ENCODE peak calls at places on chromosomes 13 and 19, in five cellular contexts. One of them, this sample, is unnamed.

GRCh38 chr19:10143700-10144099 is 24.0 kb upstream of the EIF3G start:
- DNase-seq in breast epithelium: no peak
- DNase-seq in bronchial epithelial cell: no peak
- DNase-seq in IMR-90: no peak
- DNase-seq in fibroblast of mammary gland: no peak
- DNase-seq in this sample: no peak

GRCh38 chr13:50626031-50626643 is 217.4 kb downstream of the DLEU7 start:
- DNase-seq in breast epithelium: no peak
- DNase-seq in bronchial epithelial cell: peak
- DNase-seq in IMR-90: no peak
- DNase-seq in fibroblast of mammary gland: peak
- DNase-seq in this sample: peak

GRCh38 chr13:40624338-40624737 is 42.1 kb downstream of the FOXO1 start:
- DNase-seq in breast epithelium: no peak
- DNase-seq in bronchial epithelial cell: peak
- DNase-seq in IMR-90: no peak
- DNase-seq in fibroblast of mammary gland: peak
- DNase-seq in this sample: peak

GRCh38 chr13:47039106-47039505 is 142.3 kb upstream of the HTR2A start:
- DNase-seq in breast epithelium: no peak
- DNase-seq in bronchial epithelial cell: peak
- DNase-seq in IMR-90: peak
- DNase-seq in fibroblast of mammary gland: peak
- DNase-seq in this sample: peak

GRCh38 chr19:22945560-22945959 is 57.4 kb downstream of the ZNF728 start:
- DNase-seq in breast epithelium: no peak
- DNase-seq in bronchial epithelial cell: no peak
- DNase-seq in IMR-90: peak
- DNase-seq in fibroblast of mammary gland: peak
- DNase-seq in this sample: peak

GRCh38 chr13:63024458-63024857 is 1608.8 kb upstream of the PCDH20 start:
- DNase-seq in breast epithelium: no peak
- DNase-seq in bronchial epithelial cell: no peak
- DNase-seq in IMR-90: peak
- DNase-seq in fibroblast of mammary gland: no peak
- DNase-seq in this sample: no peak

GRCh38 chr13:110265682-110266430 is 41.1 kb downstream of the COL4A1 start:
- DNase-seq in breast epithelium: peak
- DNase-seq in bronchial epithelial cell: no peak
- DNase-seq in IMR-90: no peak
- DNase-seq in fibroblast of mammary gland: no peak
- DNase-seq in this sample: no peak

GRCh38 chr13:27956576-27957300 is 12.4 kb downstream of the CDX2 start:
- DNase-seq in breast epithelium: no peak
- DNase-seq in bronchial epithelial cell: no peak
- DNase-seq in IMR-90: no peak
- DNase-seq in fibroblast of mammary gland: no peak
- DNase-seq in this sample: no peak

GRCh38 chr13:80047406-80047805 is 293.5 kb downstream of the SPRY2 start:
- DNase-seq in breast epithelium: no peak
- DNase-seq in bronchial epithelial cell: peak
- DNase-seq in IMR-90: peak
- DNase-seq in fibroblast of mammary gland: peak
- DNase-seq in this sample: peak

GRCh38 chr19:13681509-13681908 is 82.8 kb upstream of the MRI1 start:
- DNase-seq in breast epithelium: no peak
- DNase-seq in bronchial epithelial cell: no peak
- DNase-seq in IMR-90: no peak
- DNase-seq in fibroblast of mammary gland: peak
- DNase-seq in this sample: peak

GRCh38 chr19:17718467-17718987 is 753 bp upstream of the MAP1S start:
- DNase-seq in breast epithelium: no peak
- DNase-seq in bronchial epithelial cell: peak
- DNase-seq in IMR-90: no peak
- DNase-seq in fibroblast of mammary gland: no peak
- DNase-seq in this sample: no peak
- H3K4me3 ChIP-seq in breast epithelium: no peak
- H3K4me3 ChIP-seq in bronchial epithelial cell: no peak
- H3K4me3 ChIP-seq in IMR-90: no peak
- H3K4me3 ChIP-seq in fibroblast of mammary gland: no peak
- H3K4me3 ChIP-seq in this sample: no peak

DNA sequence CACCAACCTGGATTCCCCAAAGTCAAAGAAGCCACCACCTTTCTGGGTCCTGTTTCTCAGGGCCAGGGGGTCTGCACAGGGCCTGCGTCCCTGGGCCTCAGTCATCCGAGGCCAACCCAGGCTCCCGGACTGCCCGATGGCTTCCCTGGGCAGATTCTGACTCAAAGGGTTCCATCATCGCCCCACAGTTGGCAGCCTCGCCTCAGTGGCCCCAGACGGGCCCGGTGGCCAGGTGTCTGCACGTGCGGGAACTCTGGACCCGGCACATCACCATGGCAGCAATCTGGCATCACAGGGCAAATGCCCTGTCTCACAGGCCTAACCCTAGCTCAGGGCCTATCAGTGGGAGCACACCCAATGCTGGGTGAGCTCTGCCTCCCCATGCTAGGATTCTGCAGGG is 2.9 kb downstream of the IGFL1 start:
- DNase-seq in breast epithelium: no peak
- DNase-seq in bronchial epithelial cell: no peak
- DNase-seq in IMR-90: no peak
- DNase-seq in fibroblast of mammary gland: no peak
- DNase-seq in this sample: no peak
- TF ChIP-seq CTCF in breast epithelium: no peak
- TF ChIP-seq CTCF in bronchial epithelial cell: no peak
- TF ChIP-seq CTCF in IMR-90: no peak
- TF ChIP-seq CTCF in fibroblast of mammary gland: no peak
- TF ChIP-seq CTCF in this sample: no peak

GRCh38 chr13:97437729-97438128 is 3.8 kb downstream of the RAP2A start:
- DNase-seq in breast epithelium: no peak
- DNase-seq in bronchial epithelial cell: no peak
- DNase-seq in IMR-90: no peak
- DNase-seq in fibroblast of mammary gland: no peak
- DNase-seq in this sample: no peak

GRCh38 chr13:97440598-97440997 is 6.6 kb downstream of the RAP2A start:
- DNase-seq in breast epithelium: no peak
- DNase-seq in bronchial epithelial cell: peak
- DNase-seq in IMR-90: peak
- DNase-seq in fibroblast of mammary gland: peak
- DNase-seq in this sample: peak

GRCh38 chr13:97436845-97437244 is 2.9 kb downstream of the RAP2A start:
- DNase-seq in breast epithelium: no peak
- DNase-seq in bronchial epithelial cell: no peak
- DNase-seq in IMR-90: no peak
- DNase-seq in fibroblast of mammary gland: no peak
- DNase-seq in this sample: no peak

GRCh38 chr13:97441414-97441813 is 7.4 kb downstream of the RAP2A start:
- DNase-seq in breast epithelium: no peak
- DNase-seq in bronchial epithelial cell: no peak
- DNase-seq in IMR-90: no peak
- DNase-seq in fibroblast of mammary gland: no peak
- DNase-seq in this sample: no peak

GRCh38 chr13:97439196-97439595 is 5.2 kb downstream of the RAP2A start:
- DNase-seq in breast epithelium: no peak
- DNase-seq in bronchial epithelial cell: no peak
- DNase-seq in IMR-90: no peak
- DNase-seq in fibroblast of mammary gland: no peak
- DNase-seq in this sample: peak
- H3K4me3 ChIP-seq in breast epithelium: no peak
- H3K4me3 ChIP-seq in bronchial epithelial cell: no peak
- H3K4me3 ChIP-seq in IMR-90: no peak
- H3K4me3 ChIP-seq in fibroblast of mammary gland: no peak
- H3K4me3 ChIP-seq in this sample: no peak

DNA sequence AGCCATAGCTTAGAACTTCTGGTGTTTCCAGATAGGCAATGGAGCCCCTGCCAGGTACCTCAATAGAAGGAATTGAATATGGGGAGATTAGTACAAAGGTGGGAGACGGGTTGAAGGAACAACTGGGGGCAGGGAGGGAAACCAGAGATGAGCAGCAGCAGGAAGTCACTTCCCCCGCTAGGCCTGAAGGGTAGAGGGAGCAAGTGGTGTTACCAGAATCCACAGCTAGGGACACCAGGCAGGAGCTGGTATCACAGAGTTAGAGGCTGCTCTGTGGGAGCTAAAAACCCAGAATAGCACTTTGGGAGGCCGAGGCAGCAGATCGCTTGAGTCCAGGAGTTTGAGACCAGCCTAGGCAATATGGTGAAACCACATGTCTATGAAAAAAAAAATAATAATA is 15.3 kb upstream of the HNRNPUL1 start:
- DNase-seq in breast epithelium: no peak
- DNase-seq in bronchial epithelial cell: no peak
- DNase-seq in IMR-90: no peak
- DNase-seq in fibroblast of mammary gland: no peak
- DNase-seq in this sample: no peak
- TF ChIP-seq CTCF in breast epithelium: no peak
- TF ChIP-seq CTCF in bronchial epithelial cell: no peak
- TF ChIP-seq CTCF in IMR-90: no peak
- TF ChIP-seq CTCF in fibroblast of mammary gland: no peak
- TF ChIP-seq CTCF in this sample: no peak

GRCh38 chr13:52847682-52848432 is 583 bp downstream of the PCDH8 start:
- DNase-seq in breast epithelium: no peak
- DNase-seq in bronchial epithelial cell: no peak
- DNase-seq in IMR-90: no peak
- DNase-seq in fibroblast of mammary gland: no peak
- DNase-seq in this sample: no peak

GRCh38 chr13:52846567-52847321 is 1.7 kb downstream of the PCDH8 start:
- DNase-seq in breast epithelium: no peak
- DNase-seq in bronchial epithelial cell: no peak
- DNase-seq in IMR-90: peak
- DNase-seq in fibroblast of mammary gland: peak
- DNase-seq in this sample: peak

GRCh38 chr13:52845766-52846566 is 2.5 kb downstream of the PCDH8 start:
- DNase-seq in breast epithelium: no peak
- DNase-seq in bronchial epithelial cell: no peak
- DNase-seq in IMR-90: no peak
- DNase-seq in fibroblast of mammary gland: no peak
- DNase-seq in this sample: no peak

GRCh38 chr13:52847322-52847681 is 1.1 kb downstream of the PCDH8 start:
- DNase-seq in breast epithelium: no peak
- DNase-seq in bronchial epithelial cell: no peak
- DNase-seq in IMR-90: no peak
- DNase-seq in fibroblast of mammary gland: no peak
- DNase-seq in this sample: no peak

DNA sequence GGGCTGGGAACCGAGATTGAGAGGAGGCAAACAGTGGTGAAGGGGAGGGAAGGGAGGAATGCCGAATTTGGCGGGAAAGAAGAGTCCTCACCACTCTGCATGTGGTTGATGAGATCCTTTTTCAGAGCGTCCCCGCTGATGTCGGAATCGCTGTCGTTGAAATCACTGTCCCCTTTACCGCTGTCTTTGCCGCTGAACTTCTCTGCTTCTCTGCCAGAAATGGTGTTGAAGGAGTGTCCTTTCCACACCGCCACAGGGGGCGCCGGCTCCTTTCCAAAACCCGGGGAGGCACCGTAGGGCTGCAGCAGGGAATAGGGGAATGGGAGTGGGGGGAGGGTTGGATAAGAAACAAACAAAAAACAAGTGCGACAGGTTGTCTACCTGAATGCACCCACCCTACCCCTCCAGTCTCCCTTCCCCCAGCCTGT is 3.1 kb downstream of the PCDH8 start:
- DNase-seq in breast epithelium: no peak
- DNase-seq in bronchial epithelial cell: no peak
- DNase-seq in IMR-90: no peak
- DNase-seq in fibroblast of mammary gland: no peak
- DNase-seq in this sample: no peak
- H3K4me3 ChIP-seq in breast epithelium: no peak
- H3K4me3 ChIP-seq in bronchial epithelial cell: no peak
- H3K4me3 ChIP-seq in IMR-90: no peak
- H3K4me3 ChIP-seq in fibroblast of mammary gland: no peak
- H3K4me3 ChIP-seq in this sample: no peak

GRCh38 chr13:103788061-103788652 is 721.9 kb upstream of the SLC10A2 start:
- DNase-seq in breast epithelium: no peak
- DNase-seq in bronchial epithelial cell: no peak
- DNase-seq in IMR-90: no peak
- DNase-seq in fibroblast of mammary gland: no peak
- DNase-seq in this sample: no peak
- TF ChIP-seq CTCF in breast epithelium: no peak
- TF ChIP-seq CTCF in bronchial epithelial cell: no peak
- TF ChIP-seq CTCF in IMR-90: no peak
- TF ChIP-seq CTCF in fibroblast of mammary gland: no peak
- TF ChIP-seq CTCF in this sample: peak